ENCODE peak calls at places on chromosomes 13 and 19, in ten cellular contexts. D is CD8-positive, alpha-beta memory T cell; N is cardiac fibroblast; Q is activated naive CD8-positive, alpha-beta T cell treated with anti-CD3 and anti-CD28 coated beads, Interleukin-2, amount 50 U/mL, for 24 hours; Y is naive B cell; T is thyroid gland; G is GM23248; U is T47D; E is stimulated activated CD4-positive, alpha-beta T cell treated with anti-CD3 and anti-CD28 coated beads, Interleukin-4, amount 100 ng/mL, for 1 hour; F is BJ. L is an unnamed sample.

GRCh38 chr19:15195381-15195964 is 5.3 kb downstream of the NOTCH3 start:
- DNase-seq in T (peak), Q (peak), U (peak), G (peak), D (no peak), E (no peak), F (peak), Y (no peak), N (peak), L (no peak)

GRCh38 chr19:4506449-4507149 is 11.7 kb downstream of the PLIN4 start:
- DNase-seq in E (no peak), U (no peak), D (no peak), T (no peak), G (peak), Q (peak), F (no peak), Y (no peak), N (peak), L (no peak)

GRCh38 chr13:25186187-25186586 is 14.1 kb upstream of the AMER2 start:
- DNase-seq in G (no peak), F (no peak), Q (no peak), N (no peak), D (no peak), E (no peak), Y (no peak), T (no peak), U (no peak), L (no peak)

GRCh38 chr13:33571618-33572017 is 246.3 kb upstream of the RFC3 start:
- DNase-seq in D (no peak), E (no peak), F (no peak), N (no peak), T (no peak), Q (no peak), G (no peak), U (no peak), Y (no peak), L (no peak)

GRCh38 chr19:1495051-1495798 is 4.2 kb downstream of the REEP6 start:
- DNase-seq in G (no peak), E (no peak), Y (no peak), Q (no peak), T (no peak), U (no peak), D (no peak), F (no peak), N (no peak), L (no peak)

GRCh38 chr13:77698211-77699058 is 948 bp downstream of the SLAIN1 start:
- DNase-seq in F (no peak), T (peak), E (peak), Y (peak), G (peak), Q (peak), D (peak), N (peak), U (peak), L (no peak)

GRCh38 chr13:98998831-98999634 is 21.2 kb upstream of the DOCK9 start:
- DNase-seq in F (no peak), T (no peak), Y (no peak), D (no peak), U (no peak), E (peak), G (peak), Q (peak), N (no peak), L (no peak)

GRCh38 chr13:28658539-28658795 is 463 bp upstream of the POMP start:
- DNase-seq in T (no peak), G (no peak), D (no peak), E (no peak), N (no peak), Q (no peak), U (no peak), F (no peak), Y (no peak), L (no peak)

GRCh38 chr13:51501592-51502205 is 48.9 kb upstream of the INTS6 start:
- DNase-seq in E (no peak), N (peak), Q (no peak), F (no peak), T (no peak), Y (no peak), U (no peak), D (no peak), G (peak), L (no peak)

GRCh38 chr13:101152184-101152583 is 264.1 kb downstream of the NALCN start:
- DNase-seq in N (no peak), E (no peak), U (no peak), G (no peak), F (no peak), Q (no peak), Y (no peak), T (peak), D (no peak), L (no peak)

L was measured in glomerular endothelial cell.